ENCODE peak calls at places on chromosomes 3 and 15, in four cellular contexts. One of them, this sample, is unnamed.

GRCh38 chr3:35800960-35801459 is 161.7 kb downstream of the ARPP21 start:
- DNase-seq in adrenal gland: no peak
- DNase-seq in Karpas-422: no peak
- DNase-seq in T-helper 17 cell: no peak
- DNase-seq in this sample: no peak

GRCh38 chr3:54122046-54122801 is at the start of gene CACNA2D3:
- DNase-seq in T-helper 17 cell: no peak
- DNase-seq in Karpas-422: peak; percentile 72
- DNase-seq in adrenal gland: peak; percentile 54
- DNase-seq in this sample: no peak

GRCh38 chr15:42784705-42785104 is 47.8 kb upstream of the CDAN1 start:
- DNase-seq in Karpas-422: no peak
- DNase-seq in adrenal gland: no peak
- DNase-seq in T-helper 17 cell: no peak
- DNase-seq in this sample: no peak

GRCh38 chr3:146650691-146651090 is 45.5 kb upstream of the PLSCR5 start:
- DNase-seq in Karpas-422: no peak
- DNase-seq in adrenal gland: no peak
- DNase-seq in T-helper 17 cell: no peak
- DNase-seq in this sample: no peak

GRCh38 chr3:158460929-158461328 is 110.1 kb upstream of the MLF1 start:
- DNase-seq in adrenal gland: no peak
- DNase-seq in Karpas-422: no peak
- DNase-seq in T-helper 17 cell: no peak
- DNase-seq in this sample: no peak

GRCh38 chr3:49534581-49535495 is 19.4 kb upstream of the BSN start:
- DNase-seq in T-helper 17 cell: no peak
- DNase-seq in adrenal gland: no peak
- DNase-seq in Karpas-422: peak; percentile 53
- DNase-seq in this sample: no peak

GRCh38 chr3:146746190-146746589 is 141.0 kb upstream of the PLSCR5 start:
- DNase-seq in adrenal gland: no peak
- DNase-seq in Karpas-422: no peak
- DNase-seq in T-helper 17 cell: no peak
- DNase-seq in this sample: no peak

GRCh38 chr15:38226867-38227266 is 25.8 kb upstream of the SPRED1 start:
- DNase-seq in adrenal gland: peak; percentile 71
- DNase-seq in T-helper 17 cell: no peak
- DNase-seq in Karpas-422: no peak
- DNase-seq in this sample: peak; percentile 76

GRCh38 chr3:135310317-135310716 is 515.3 kb downstream of the EPHB1 start:
- DNase-seq in adrenal gland: no peak
- DNase-seq in Karpas-422: peak; percentile 83
- DNase-seq in T-helper 17 cell: no peak
- DNase-seq in this sample: no peak

GRCh38 chr3:18295171-18295920 is 129.8 kb downstream of the SATB1 start:
- DNase-seq in adrenal gland: no peak
- DNase-seq in Karpas-422: peak; percentile 78
- DNase-seq in T-helper 17 cell: no peak
- DNase-seq in this sample: peak; percentile 88

GRCh38 chr3:159947220-159947619 is 41.4 kb upstream of the IL12A start:
- DNase-seq in Karpas-422: no peak
- DNase-seq in T-helper 17 cell: no peak
- DNase-seq in adrenal gland: no peak
- DNase-seq in this sample: no peak

GRCh38 chr3:87148020-87148419 is 79.1 kb upstream of the CHMP2B start:
- DNase-seq in Karpas-422: no peak
- DNase-seq in adrenal gland: no peak
- DNase-seq in T-helper 17 cell: no peak
- DNase-seq in this sample: no peak

GRCh38 chr3:195094211-195094921 is 176.6 kb downstream of the XXYLT1 start:
- DNase-seq in adrenal gland: no peak
- DNase-seq in T-helper 17 cell: no peak
- DNase-seq in Karpas-422: no peak
- DNase-seq in this sample: no peak

GRCh38 chr15:60396560-60396963 is 1.2 kb downstream of the ANXA2 start:
- DNase-seq in adrenal gland: no peak
- DNase-seq in T-helper 17 cell: no peak
- DNase-seq in Karpas-422: no peak
- DNase-seq in this sample: no peak

GRCh38 chr15:44035781-44036699 is 159.0 kb downstream of the FRMD5 start:
- DNase-seq in adrenal gland: no peak
- DNase-seq in T-helper 17 cell: no peak
- DNase-seq in Karpas-422: peak; percentile 71
- DNase-seq in this sample: no peak

GRCh38 chr3:38254872-38255271 is 10.7 kb upstream of the SLC22A13 start:
- DNase-seq in adrenal gland: no peak
- DNase-seq in Karpas-422: no peak
- DNase-seq in T-helper 17 cell: no peak
- DNase-seq in this sample: no peak

GRCh38 chr3:56101576-56101975 is 366.7 kb downstream of the ERC2 start:
- DNase-seq in Karpas-422: no peak
- DNase-seq in adrenal gland: no peak
- DNase-seq in T-helper 17 cell: no peak
- DNase-seq in this sample: no peak

GRCh38 chr3:28667646-28668376 is 319.2 kb upstream of the AZI2 start:
- DNase-seq in adrenal gland: peak; percentile 60
- DNase-seq in Karpas-422: peak; percentile 84
- DNase-seq in T-helper 17 cell: peak; percentile 21
- DNase-seq in this sample: no peak

GRCh38 chr3:114234739-114235138 is 2.6 kb downstream of the ZNF80 start:
- DNase-seq in Karpas-422: no peak
- DNase-seq in adrenal gland: no peak
- DNase-seq in T-helper 17 cell: no peak
- DNase-seq in this sample: no peak

GRCh38 chr3:193803288-193803687 is 210.3 kb downstream of the OPA1 start:
- DNase-seq in T-helper 17 cell: no peak
- DNase-seq in adrenal gland: no peak
- DNase-seq in Karpas-422: no peak
- DNase-seq in this sample: no peak

GRCh38 chr3:169914321-169914720 is 2.9 kb downstream of the SAMD7 start:
- DNase-seq in Karpas-422: no peak
- DNase-seq in T-helper 17 cell: no peak
- DNase-seq in adrenal gland: peak; percentile 21
- DNase-seq in this sample: no peak

GRCh38 chr3:134697830-134698699 is 47.2 kb upstream of the KY start:
- DNase-seq in adrenal gland: no peak
- DNase-seq in Karpas-422: no peak
- DNase-seq in T-helper 17 cell: no peak
- DNase-seq in this sample: no peak

GRCh38 chr3:185308126-185308754 is 54.4 kb upstream of the EHHADH start:
- DNase-seq in adrenal gland: peak; percentile 63
- DNase-seq in Karpas-422: peak; percentile 91
- DNase-seq in T-helper 17 cell: peak; percentile 24
- DNase-seq in this sample: no peak

GRCh38 chr3:122948398-122948797 is 79.2 kb downstream of the SEMA5B start:
- DNase-seq in T-helper 17 cell: no peak
- DNase-seq in Karpas-422: no peak
- DNase-seq in adrenal gland: no peak
- DNase-seq in this sample: no peak

GRCh38 chr3:159074756-159075155 is 272.9 kb downstream of the MFSD1 start:
- DNase-seq in adrenal gland: no peak
- DNase-seq in T-helper 17 cell: no peak
- DNase-seq in Karpas-422: no peak
- DNase-seq in this sample: no peak

GRCh38 chr15:25173241-25174028 is 218.6 kb downstream of the SNRPN start:
- DNase-seq in T-helper 17 cell: no peak
- DNase-seq in adrenal gland: no peak
- DNase-seq in Karpas-422: no peak
- DNase-seq in this sample: peak; percentile 45
- H3K9me3 ChIP-seq in T-helper 17 cell: no peaks in the 10 kb centered on the region
- H3K9me3 ChIP-seq in adrenal gland: peaks cover 13% of the 10 kb centered on the region
- H3K9me3 ChIP-seq in Karpas-422: peaks cover 23% of the 10 kb centered on the region
- H3K9me3 ChIP-seq in this sample: peaks cover 76% of the 10 kb centered on the region

GRCh38 chr3:71127052-71127451 is 456.5 kb downstream of the FOXP1 start:
- DNase-seq in Karpas-422: no peak
- DNase-seq in T-helper 17 cell: no peak
- DNase-seq in adrenal gland: no peak
- DNase-seq in this sample: no peak

GRCh38 chr3:71122641-71123040 is 460.9 kb downstream of the FOXP1 start:
- DNase-seq in adrenal gland: no peak
- DNase-seq in T-helper 17 cell: no peak
- DNase-seq in Karpas-422: no peak
- DNase-seq in this sample: no peak

GRCh38 chr3:71127463-71128243 is 455.9 kb downstream of the FOXP1 start:
- DNase-seq in Karpas-422: no peak
- DNase-seq in adrenal gland: no peak
- DNase-seq in T-helper 17 cell: no peak
- DNase-seq in this sample: no peak

GRCh38 chr3:71124048-71124447 is 459.5 kb downstream of the FOXP1 start:
- DNase-seq in T-helper 17 cell: no peak
- DNase-seq in Karpas-422: no peak
- DNase-seq in adrenal gland: no peak
- DNase-seq in this sample: no peak

DNA sequence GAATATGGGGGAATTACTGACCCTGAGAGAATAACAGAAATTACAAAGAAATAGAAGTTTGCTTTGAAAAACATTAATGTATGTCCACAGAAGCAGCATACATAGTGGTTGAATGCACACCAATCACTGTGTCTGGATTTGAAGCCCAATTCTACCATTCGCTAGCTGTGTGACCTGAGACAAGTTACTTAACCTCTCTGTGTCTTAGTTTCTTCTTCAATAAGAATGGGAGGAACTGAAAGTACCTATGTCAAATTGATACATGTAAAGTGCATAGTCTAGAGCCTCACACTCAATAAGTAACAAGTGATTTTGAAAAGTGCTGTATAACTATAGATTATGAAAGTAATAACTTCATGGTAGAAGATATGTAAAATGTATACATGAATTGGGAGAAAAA is 457.8 kb downstream of the FOXP1 start:
- DNase-seq in adrenal gland: no peak
- DNase-seq in T-helper 17 cell: no peak
- DNase-seq in Karpas-422: peak; percentile 44
- DNase-seq in this sample: no peak
- H3K9me3 ChIP-seq in adrenal gland: no peaks in the 10 kb centered on the region
- H3K9me3 ChIP-seq in T-helper 17 cell: no peaks in the 10 kb centered on the region
- H3K9me3 ChIP-seq in Karpas-422: no peaks in the 10 kb centered on the region
- H3K9me3 ChIP-seq in this sample: no peaks in the 10 kb centered on the region

DNA sequence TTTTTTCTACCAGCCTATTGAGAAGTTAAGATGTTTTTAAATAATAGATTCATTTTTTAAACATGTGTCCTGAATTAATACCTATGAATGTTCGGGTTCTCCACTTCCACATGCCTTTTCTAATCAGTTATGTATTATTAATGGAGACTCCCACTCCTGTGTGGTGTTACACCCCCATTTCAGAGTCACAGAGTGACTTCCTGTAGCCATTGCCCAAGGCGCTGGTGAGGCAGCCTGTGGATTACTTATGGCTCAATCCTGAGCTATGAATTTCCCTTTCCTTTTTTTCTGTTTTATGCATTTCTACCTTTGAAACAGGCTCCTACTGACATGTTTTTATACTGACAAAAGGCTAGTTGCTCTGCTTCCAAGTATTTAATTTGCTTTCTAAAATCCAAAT is 162.3 kb downstream of the GABRG3 start:
- DNase-seq in adrenal gland: no peak
- DNase-seq in Karpas-422: no peak
- DNase-seq in T-helper 17 cell: no peak
- DNase-seq in this sample: no peak
- H3K9me3 ChIP-seq in adrenal gland: no peaks in the 10 kb centered on the region
- H3K9me3 ChIP-seq in Karpas-422: peaks cover 43% of the 10 kb centered on the region
- H3K9me3 ChIP-seq in T-helper 17 cell: no peaks in the 10 kb centered on the region
- H3K9me3 ChIP-seq in this sample: peaks cover 3% of the 10 kb centered on the region

GRCh38 chr15:23504003-23504402 is 57.0 kb upstream of the GOLGA6L2 start:
- DNase-seq in adrenal gland: no peak
- DNase-seq in Karpas-422: no peak
- DNase-seq in T-helper 17 cell: no peak
- DNase-seq in this sample: no peak
- H3K9me3 ChIP-seq in adrenal gland: no peaks in the 10 kb centered on the region
- H3K9me3 ChIP-seq in Karpas-422: no peaks in the 10 kb centered on the region
- H3K9me3 ChIP-seq in T-helper 17 cell: no peaks in the 10 kb centered on the region
- H3K9me3 ChIP-seq in this sample: no peaks in the 10 kb centered on the region

This sample was measured in RWPE2.